ENCODE peak calls at places on chromosomes 16 and 17, in eight cellular contexts. C is NCI-H524; P is ACHN; S is activated T-helper 9 cell treated with anti-CD3 and anti-CD28 coated beads, Interleukin-2, amount 50 U/mL, for 16 hours; T is DMS79; W is neural progenitor cell; X is T-helper 1 cell; K is lower leg skin. A is an unnamed sample.

GRCh38 chr16:58243528-58244004 is 45.7 kb upstream of the CSNK2A2 start:
- DNase-seq in C (no peak), P (no peak), S (no peak), T (no peak), W (no peak), X (no peak), K (no peak), A (no peak)

GRCh38 chr17:45825792-45826191 is 18.9 kb upstream of the SPPL2C start:
- DNase-seq in C (no peak), P (no peak), S (no peak), T (no peak), W (no peak), X (no peak), K (no peak), A (no peak)

GRCh38 chr16:389317-389716 is 7.5 kb upstream of the PGAP6 start:
- DNase-seq in C (no peak), P (no peak), S (no peak), T (no peak), W (no peak), X (no peak), K (no peak), A (no peak)

GRCh38 chr17:8832711-8833352 is 33.7 kb upstream of the MFSD6L start:
- DNase-seq in C (peak; percentile 41), P (no peak), S (peak; percentile 7), T (no peak), W (peak; percentile 75), X (no peak), K (no peak), A (peak; percentile 41)

GRCh38 chr16:29811896-29812665 is at the start of gene PRRT2:
- DNase-seq in C (peak; percentile 93), P (peak; percentile 59), S (peak; percentile 40), T (peak; percentile 57), W (peak; percentile 92), X (peak; percentile 46), K (no peak), A (peak; percentile 87)

GRCh38 chr17:77466140-77466539 is 325.4 kb downstream of the SEC14L1 start:
- DNase-seq in C (no peak), P (no peak), S (no peak), T (no peak), W (peak; percentile 92), X (no peak), K (no peak), A (no peak)

GRCh38 chr16:89721644-89722391 is 481 bp downstream of the ZNF276 start:
- DNase-seq in C (no peak), P (peak; percentile 75), S (peak; percentile 78), T (no peak), W (peak; percentile 62), X (peak; percentile 88), K (peak; percentile 46), A (no peak)

GRCh38 chr16:67718668-67719047 is 458 bp downstream of the GFOD2 start:
- DNase-seq in C (peak; percentile 53), P (no peak), S (no peak), T (no peak), W (no peak), X (no peak), K (no peak), A (no peak)

GRCh38 chr16:20865420-20866126 is 34.6 kb downstream of the DCUN1D3 start:
- DNase-seq in C (no peak), P (peak; percentile 43), S (no peak), T (no peak), W (no peak), X (no peak), K (no peak), A (no peak)

GRCh38 chr16:9946022-9946720 is 236.1 kb downstream of the GRIN2A start:
- DNase-seq in C (peak; percentile 43), P (no peak), S (no peak), T (no peak), W (no peak), X (no peak), K (no peak), A (no peak)

GRCh38 chr17:43702636-43703035 is 40.9 kb upstream of the MEOX1 start:
- DNase-seq in C (peak; percentile 75), P (peak; percentile 25), S (no peak), T (no peak), W (no peak), X (no peak), K (no peak), A (no peak)

GRCh38 chr17:2222901-2223616 is 80.5 kb downstream of the SMG6 start:
- DNase-seq in C (no peak), P (no peak), S (peak; percentile 51), T (no peak), W (peak; percentile 21), X (peak; percentile 71), K (peak; percentile 57), A (no peak)

GRCh38 chr16:23435500-23435899 is 17.5 kb downstream of the COG7 start:
- DNase-seq in C (peak; percentile 34), P (peak; percentile 77), S (peak; percentile 36), T (no peak), W (peak; percentile 79), X (peak; percentile 43), K (no peak), A (peak; percentile 61)

GRCh38 chr16:12016166-12016947 is 39.8 kb downstream of the SNX29 start:
- DNase-seq in C (no peak), P (no peak), S (no peak), T (no peak), W (no peak), X (no peak), K (no peak), A (no peak)

A was measured in neuronal stem cell.